ENCODE peak calls at places on chromosomes 3 and 15, in seven cellular contexts. P is PC-9, Y is ELR, I is tibial nerve, G is testis, T is body of pancreas, C is AG04450. L is an unnamed sample.
A peak's percentile ranks its signal among the peaks of the same experiment; 100 is the strongest.

GRCh38 chr15:78872972-78873795 is 494 bp downstream of the MORF4L1 start:
- DNase-seq in P (peak; percentile 90), Y (peak; percentile 94), I (peak; percentile 53), G (peak; percentile 89), T (peak; percentile 65), C (peak; percentile 85), L (peak; percentile 77)

GRCh38 chr3:114727373-114727772 is 419.7 kb downstream of the ZBTB20 start:
- DNase-seq in P (no peak), Y (no peak), I (no peak), G (no peak), T (no peak), C (no peak), L (no peak)

GRCh38 chr3:99774467-99774866 is 43.2 kb upstream of the CMSS1 start:
- DNase-seq in P (no peak), Y (peak; percentile 87), I (no peak), G (no peak), T (no peak), C (peak; percentile 23), L (no peak)

GRCh38 chr15:75054172-75054897 is 30.9 kb downstream of the PPCDC start:
- DNase-seq in P (peak; percentile 62), Y (no peak), I (no peak), G (no peak), T (no peak), C (no peak), L (no peak)

GRCh38 chr15:31202953-31203352 is 101.4 kb upstream of the TRPM1 start:
- DNase-seq in P (no peak), Y (no peak), I (no peak), G (no peak), T (no peak), C (no peak), L (no peak)

GRCh38 chr3:46881819-46882376 is 4.4 kb downstream of the PTH1R start:
- DNase-seq in P (no peak), Y (peak; percentile 20), I (no peak), G (no peak), T (no peak), C (no peak), L (no peak)

GRCh38 chr3:156819842-156820686 is 6.1 kb upstream of the LEKR1 start:
- DNase-seq in P (no peak), Y (no peak), I (no peak), G (no peak), T (no peak), C (no peak), L (no peak)

GRCh38 chr3:106401666-106402319 is 533.0 kb upstream of the CBLB start:
- DNase-seq in P (no peak), Y (no peak), I (no peak), G (no peak), T (no peak), C (no peak), L (no peak)

GRCh38 chr3:197542741-197543454 is 12.9 kb downstream of the BDH1 start:
- DNase-seq in P (no peak), Y (no peak), I (no peak), G (no peak), T (no peak), C (no peak), L (no peak)

GRCh38 chr3:186815490-186815889 is 9.2 kb upstream of the RFC4 start:
- DNase-seq in P (peak; percentile 70), Y (peak; percentile 83), I (no peak), G (no peak), T (no peak), C (no peak), L (no peak)

GRCh38 chr15:91561371-91562100 is 292.0 kb upstream of the SLCO3A1 start:
- DNase-seq in P (peak; percentile 90), Y (peak; percentile 75), I (no peak), G (no peak), T (no peak), C (peak; percentile 85), L (no peak)

L was measured in HCT116.